ENCODE peak calls at places on chromosomes 1 and 21, in ten cellular contexts. U, C, R, Q, P, X, J, Y, M and B are unnamed samples.

GRCh38 chr21:34204481-34205439 is 131.4 kb downstream of the MRPS6 start:
- DNase-seq in U (no peak), C (no peak), R (no peak), Q (no peak), P (peak), X (no peak), J (no peak), Y (no peak), M (no peak), B (no peak)

GRCh38 chr1:161915051-161915503 is 108.6 kb downstream of the OLFML2B start:
- DNase-seq in U (no peak), C (no peak), R (no peak), Q (no peak), P (no peak), X (no peak), J (no peak), Y (no peak), M (no peak), B (no peak)

GRCh38 chr1:177975588-177976495 is 6.0 kb upstream of the SEC16B start:
- DNase-seq in U (no peak), C (peak), R (no peak), Q (no peak), P (no peak), X (no peak), J (no peak), Y (no peak), M (no peak), B (peak)

GRCh38 chr21:34073749-34074282 is 438 bp downstream of the MRPS6 start:
- DNase-seq in U (no peak), C (peak), R (no peak), Q (no peak), P (peak), X (no peak), J (no peak), Y (peak), M (peak), B (peak)

GRCh38 chr1:225378880-225379279 is 49.0 kb downstream of the LBR start:
- DNase-seq in U (peak), C (no peak), R (no peak), Q (peak), P (peak), X (no peak), J (no peak), Y (no peak), M (no peak), B (no peak)

GRCh38 chr1:169163059-169163458 is 56.6 kb downstream of the ATP1B1 start:
- DNase-seq in U (no peak), C (peak), R (no peak), Q (no peak), P (no peak), X (no peak), J (no peak), Y (no peak), M (no peak), B (peak)

GRCh38 chr1:66542811-66543767 is 9.1 kb downstream of the SGIP1 start:
- DNase-seq in U (peak), C (peak), R (no peak), Q (peak), P (no peak), X (peak), J (peak), Y (no peak), M (no peak), B (no peak)

GRCh38 chr1:194117582-194117981 is 931.2 kb upstream of the B3GALT2 start:
- DNase-seq in U (no peak), C (no peak), R (no peak), Q (no peak), P (peak), X (no peak), J (no peak), Y (no peak), M (no peak), B (no peak)

GRCh38 chr1:246319111-246319510 is 188.0 kb downstream of the SMYD3 start:
- DNase-seq in U (no peak), C (no peak), R (no peak), Q (no peak), P (no peak), X (no peak), J (no peak), Y (no peak), M (no peak), B (no peak)

GRCh38 chr1:40315239-40315794 is 1.8 kb downstream of the COL9A2 start:
- DNase-seq in U (peak), C (peak), R (peak), Q (peak), P (peak), X (peak), J (peak), Y (peak), M (peak), B (peak)

GRCh38 chr1:65339866-65340483 is 30.6 kb downstream of the DNAJC6 start:
- DNase-seq in U (no peak), C (no peak), R (no peak), Q (no peak), P (no peak), X (no peak), J (no peak), Y (no peak), M (no peak), B (no peak)

GRCh38 chr1:24266398-24266941 is 52.7 kb upstream of the GRHL3 start:
- DNase-seq in U (no peak), C (peak), R (peak), Q (no peak), P (no peak), X (no peak), J (peak), Y (no peak), M (no peak), B (no peak)

DNA sequence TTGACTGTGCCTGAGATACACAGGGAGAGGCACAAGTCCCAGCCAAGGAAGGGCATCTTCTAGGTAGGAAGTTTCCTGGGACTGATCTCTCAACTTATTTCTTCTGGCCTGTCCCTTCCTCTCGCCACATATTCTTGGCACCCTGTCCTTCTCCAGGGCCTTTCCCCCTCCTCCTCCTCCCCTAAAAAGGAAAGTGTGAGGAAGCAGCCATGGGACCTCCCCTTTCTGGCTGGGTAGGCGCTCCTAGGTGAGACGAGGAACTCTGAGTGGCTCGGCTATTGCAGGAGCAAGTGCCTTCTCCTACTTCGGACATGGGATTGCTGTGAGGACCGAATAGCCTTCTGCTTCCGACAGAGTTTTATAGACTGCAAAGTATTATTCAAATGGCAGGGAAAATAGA is 15.5 kb upstream of the MTARC2 start:
- DNase-seq in U (no peak), C (no peak), R (no peak), Q (no peak), P (no peak), X (no peak), J (no peak), Y (no peak), M (no peak), B (no peak)
- H3K27ac ChIP-seq in U (peak), C (peak), R (peak), Q (no peak), P (no peak), X (peak), J (peak), Y (no peak), M (no peak), B (peak)

GRCh38 chr1:236895665-236896387 is 100.7 kb downstream of the MTR start:
- DNase-seq in U (no peak), C (no peak), R (no peak), Q (no peak), P (no peak), X (no peak), J (no peak), Y (no peak), M (no peak), B (no peak)

GRCh38 chr1:236888903-236889302 is 93.8 kb downstream of the MTR start:
- DNase-seq in U (no peak), C (no peak), R (no peak), Q (peak), P (no peak), X (no peak), J (no peak), Y (no peak), M (no peak), B (peak)

GRCh38 chr1:236896716-236897115 is 101.6 kb downstream of the MTR start:
- DNase-seq in U (no peak), C (no peak), R (no peak), Q (no peak), P (no peak), X (no peak), J (no peak), Y (no peak), M (no peak), B (no peak)

GRCh38 chr1:236890152-236891056 is 95.3 kb downstream of the MTR start:
- DNase-seq in U (no peak), C (no peak), R (no peak), Q (no peak), P (peak), X (no peak), J (no peak), Y (no peak), M (no peak), B (no peak)

GRCh38 chr1:236893626-236894545 is 98.8 kb downstream of the MTR start:
- DNase-seq in U (no peak), C (no peak), R (no peak), Q (no peak), P (no peak), X (no peak), J (no peak), Y (no peak), M (no peak), B (no peak)
- H3K27ac ChIP-seq in U (no peak), C (no peak), R (no peak), Q (no peak), P (no peak), X (no peak), J (no peak), Y (no peak), M (no peak), B (no peak)

DNA sequence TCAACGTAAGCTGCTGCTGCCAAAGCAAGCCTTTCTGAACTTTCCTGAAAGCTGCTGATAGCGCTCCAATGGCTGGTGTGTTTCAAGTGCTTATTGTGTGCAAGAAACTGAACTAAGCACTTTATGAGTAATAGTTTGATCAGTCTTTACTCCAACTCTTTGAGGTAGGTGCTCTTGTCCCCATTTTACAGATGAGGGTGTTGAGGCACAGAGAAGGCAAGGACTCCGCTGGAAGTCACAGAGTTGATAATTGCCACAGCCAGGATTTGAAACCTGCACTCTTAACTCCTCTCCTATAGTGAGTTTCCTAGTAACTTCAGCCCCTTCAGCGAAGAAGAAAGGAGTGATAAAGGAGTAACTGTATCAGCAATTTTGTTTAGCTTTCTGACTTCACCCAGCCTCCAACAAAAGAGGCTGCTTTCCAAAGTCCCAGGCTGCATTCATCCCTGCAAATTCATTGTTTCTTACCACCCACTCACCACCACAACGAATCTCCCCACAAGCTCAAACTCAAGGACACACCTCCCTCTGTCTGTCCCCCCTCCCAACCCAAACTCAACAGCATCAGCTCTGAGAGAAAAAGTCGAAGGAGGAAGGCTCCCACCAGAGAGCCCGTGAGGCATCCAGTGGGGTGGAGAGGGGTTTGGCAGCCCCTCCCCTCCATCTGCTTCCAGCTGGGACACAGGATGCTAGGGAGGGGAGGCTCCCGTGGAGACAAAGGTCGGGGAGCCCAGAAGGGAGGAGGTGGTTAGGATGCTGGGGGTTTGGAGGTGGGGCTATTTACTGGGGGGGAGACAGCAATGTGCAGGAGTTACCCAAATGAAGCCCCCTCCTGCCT is 139.6 kb downstream of the NAV1 start:
- DNase-seq in U (no peak), C (peak), R (no peak), Q (no peak), P (peak), X (no peak), J (no peak), Y (no peak), M (no peak), B (no peak)
- H3K27ac ChIP-seq in U (no peak), C (no peak), R (no peak), Q (no peak), P (no peak), X (no peak), J (no peak), Y (no peak), M (no peak), B (no peak)

GRCh38 chr1:57922130-57922529 is 498.3 kb upstream of the DAB1 start:
- DNase-seq in U (no peak), C (no peak), R (no peak), Q (no peak), P (no peak), X (no peak), J (no peak), Y (no peak), M (no peak), B (no peak)
- H3K27ac ChIP-seq in U (no peak), C (no peak), R (no peak), Q (no peak), P (no peak), X (no peak), J (no peak), Y (no peak), M (no peak), B (no peak)

GRCh38 chr21:40769231-40769630 is 77.7 kb downstream of the DSCAM start:
- DNase-seq in U (no peak), C (no peak), R (no peak), Q (no peak), P (no peak), X (no peak), J (no peak), Y (no peak), M (no peak), B (no peak)
- H3K27ac ChIP-seq in U (no peak), C (no peak), R (no peak), Q (no peak), P (no peak), X (no peak), J (no peak), Y (no peak), M (no peak), B (no peak)

GRCh38 chr21:35730325-35730724 is 330.0 kb downstream of the SETD4 start:
- DNase-seq in U (no peak), C (no peak), R (no peak), Q (no peak), P (no peak), X (no peak), J (no peak), Y (no peak), M (no peak), B (no peak)
- H3K27ac ChIP-seq in U (no peak), C (no peak), R (no peak), Q (no peak), P (no peak), X (no peak), J (no peak), Y (no peak), M (no peak), B (no peak)

GRCh38 chr1:180033387-180033786 is 78.8 kb downstream of the CEP350 start:
- DNase-seq in U (no peak), C (no peak), R (no peak), Q (no peak), P (no peak), X (no peak), J (no peak), Y (no peak), M (no peak), B (no peak)
- H3K27ac ChIP-seq in U (no peak), C (no peak), R (no peak), Q (no peak), P (no peak), X (no peak), J (no peak), Y (no peak), M (no peak), B (no peak)

GRCh38 chr1:77832889-77833288 is 53.4 kb downstream of the MIGA1 start:
- DNase-seq in U (no peak), C (peak), R (no peak), Q (no peak), P (no peak), X (peak), J (no peak), Y (no peak), M (no peak), B (no peak)
- H3K27ac ChIP-seq in U (no peak), C (peak), R (no peak), Q (no peak), P (peak), X (peak), J (no peak), Y (no peak), M (no peak), B (peak)

GRCh38 chr1:175040324-175040910 is 17.2 kb upstream of the MRPS14 start:
- DNase-seq in U (no peak), C (no peak), R (no peak), Q (no peak), P (no peak), X (no peak), J (no peak), Y (no peak), M (no peak), B (no peak)

GRCh38 chr1:175045097-175045496 is 21.9 kb upstream of the MRPS14 start:
- DNase-seq in U (no peak), C (no peak), R (no peak), Q (no peak), P (no peak), X (no peak), J (no peak), Y (no peak), M (no peak), B (no peak)

GRCh38 chr1:175042650-175043049 is 19.4 kb upstream of the MRPS14 start:
- DNase-seq in U (no peak), C (no peak), R (no peak), Q (no peak), P (no peak), X (no peak), J (no peak), Y (no peak), M (no peak), B (no peak)

GRCh38 chr1:175043824-175044223 is 20.6 kb upstream of the MRPS14 start:
- DNase-seq in U (no peak), C (peak), R (no peak), Q (no peak), P (peak), X (no peak), J (no peak), Y (no peak), M (no peak), B (no peak)

GRCh38 chr1:175045519-175045918 is 22.1 kb upstream of the TNN start:
- DNase-seq in U (no peak), C (no peak), R (no peak), Q (no peak), P (no peak), X (no peak), J (no peak), Y (no peak), M (no peak), B (no peak)
- H3K27ac ChIP-seq in U (no peak), C (no peak), R (no peak), Q (no peak), P (no peak), X (no peak), J (no peak), Y (no peak), M (no peak), B (no peak)

DNA sequence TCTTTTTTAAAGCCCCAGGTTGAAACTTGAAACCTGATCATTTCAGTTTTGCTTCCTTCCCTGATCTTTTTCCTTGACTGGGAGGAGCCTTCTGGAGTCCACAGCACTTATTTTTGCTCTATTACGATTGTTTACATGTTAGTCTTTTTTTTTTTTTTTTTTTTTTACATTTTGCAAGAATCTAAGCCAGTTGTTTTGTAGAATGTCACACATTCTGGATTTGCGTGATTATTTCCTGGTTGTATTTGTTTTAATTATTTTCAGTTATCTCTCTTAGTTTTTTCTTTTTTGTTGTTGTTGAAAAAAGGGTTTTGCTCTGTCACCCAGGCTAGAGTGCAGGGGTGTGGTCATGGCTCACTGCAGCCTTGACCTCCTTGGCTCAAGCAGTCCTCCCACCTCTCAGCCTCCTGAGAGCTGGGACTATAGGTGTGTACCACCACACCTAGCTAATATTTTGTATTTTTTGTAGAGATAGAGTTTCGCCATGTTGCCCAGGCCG is 32.8 kb downstream of the OSBPL9 start:
- DNase-seq in U (no peak), C (no peak), R (no peak), Q (no peak), P (no peak), X (no peak), J (no peak), Y (no peak), M (no peak), B (no peak)
- H3K27ac ChIP-seq in U (no peak), C (no peak), R (peak), Q (no peak), P (no peak), X (peak), J (peak), Y (no peak), M (peak), B (no peak)